ENCODE peak calls at places on chromosomes 13 and 19, in nine cellular contexts. G, P, B, Q, R, X, A, U and N are unnamed samples.
A peak's percentile ranks its signal among the peaks of the same experiment; 100 is the strongest.

GRCh38 chr19:35392742-35393350 is 22.0 kb downstream of the GPR42 start:
- DNase-seq in G (no peak), P (peak; percentile 18), B (no peak), Q (no peak), R (no peak), X (no peak), A (no peak), U (no peak), N (no peak)

GRCh38 chr19:49486232-49486631 is 1.2 kb upstream of the RPL13A start:
- DNase-seq in G (no peak), P (no peak), B (no peak), Q (no peak), R (no peak), X (no peak), A (no peak), U (no peak), N (no peak)

GRCh38 chr19:44164673-44165512 is at the start of gene ZNF226:
- DNase-seq in G (peak; percentile 99), P (peak; percentile 92), B (peak; percentile 99), Q (peak; percentile 84), R (peak; percentile 86), X (peak; percentile 95), A (peak; percentile 97), U (peak; percentile 91), N (peak; percentile 94)

GRCh38 chr19:43527860-43528622 is 1.0 kb upstream of the ETHE1 start:
- DNase-seq in G (no peak), P (no peak), B (no peak), Q (no peak), R (no peak), X (peak; percentile 71), A (no peak), U (no peak), N (no peak)

GRCh38 chr13:98940325-98940724 is 37.5 kb downstream of the DOCK9 start:
- DNase-seq in G (no peak), P (no peak), B (no peak), Q (peak; percentile 50), R (no peak), X (no peak), A (no peak), U (no peak), N (no peak)

GRCh38 chr13:105139380-105140285 is 1395.8 kb downstream of the EFNB2 start:
- DNase-seq in G (no peak), P (no peak), B (peak; percentile 62), Q (no peak), R (peak; percentile 78), X (peak; percentile 59), A (peak; percentile 98), U (no peak), N (no peak)

GRCh38 chr19:44891016-44891882 is at the start of gene TOMM40:
- DNase-seq in G (peak; percentile 98), P (no peak), B (peak; percentile 100), Q (no peak), R (no peak), X (no peak), A (peak; percentile 99), U (peak; percentile 99), N (no peak)

GRCh38 chr19:57363734-57364181 is 407 bp downstream of the TRAPPC2B start:
- DNase-seq in G (no peak), P (no peak), B (peak; percentile 12), Q (no peak), R (no peak), X (no peak), A (no peak), U (peak; percentile 12), N (no peak)

GRCh38 chr19:57192064-57192395 is 730 bp downstream of the ZNF264 start:
- DNase-seq in G (no peak), P (no peak), B (peak; percentile 4), Q (no peak), R (no peak), X (no peak), A (no peak), U (no peak), N (no peak)

GRCh38 chr13:23966221-23966690 is 69.0 kb upstream of the C1QTNF9B start:
- DNase-seq in G (no peak), P (no peak), B (no peak), Q (no peak), R (no peak), X (no peak), A (no peak), U (no peak), N (no peak)

GRCh38 chr13:78602561-78603239 is 652 bp downstream of the POU4F1 start:
- DNase-seq in G (no peak), P (no peak), B (no peak), Q (no peak), R (no peak), X (no peak), A (no peak), U (no peak), N (no peak)

GRCh38 chr19:8494158-8494557 is 8.3 kb downstream of the PRAM1 start:
- DNase-seq in G (no peak), P (no peak), B (no peak), Q (no peak), R (no peak), X (no peak), A (no peak), U (no peak), N (no peak)

GRCh38 chr19:17205237-17206140 is 9.7 kb upstream of the USE1 start:
- DNase-seq in G (no peak), P (no peak), B (peak; percentile 34), Q (peak; percentile 79), R (peak; percentile 86), X (no peak), A (no peak), U (peak; percentile 64), N (no peak)

GRCh38 chr13:74206061-74206561 is 71.9 kb upstream of the KLF12 start:
- DNase-seq in G (no peak), P (no peak), B (peak; percentile 92), Q (no peak), R (no peak), X (no peak), A (no peak), U (no peak), N (peak; percentile 83)

GRCh38 chr19:44847144-44848035 is 1.3 kb downstream of the NECTIN2 start:
- DNase-seq in G (no peak), P (peak; percentile 89), B (peak; percentile 58), Q (peak; percentile 86), R (peak; percentile 89), X (peak; percentile 87), A (no peak), U (peak; percentile 90), N (no peak)

GRCh38 chr13:23570931-23571330 is 719 bp downstream of the TNFRSF19 start:
- DNase-seq in G (no peak), P (no peak), B (peak; percentile 54), Q (no peak), R (no peak), X (no peak), A (no peak), U (no peak), N (no peak)

GRCh38 chr19:18723871-18724377 is 40.4 kb downstream of the CRTC1 start:
- DNase-seq in G (no peak), P (no peak), B (no peak), Q (no peak), R (no peak), X (no peak), A (no peak), U (no peak), N (no peak)

GRCh38 chr19:21130097-21130775 is 11.6 kb upstream of the ZNF431 start:
- DNase-seq in G (no peak), P (no peak), B (no peak), Q (no peak), R (no peak), X (no peak), A (no peak), U (no peak), N (no peak)

GRCh38 chr19:18939922-18940775 is 868 bp downstream of the HOMER3 start:
- DNase-seq in G (peak; percentile 12), P (no peak), B (peak; percentile 46), Q (peak; percentile 76), R (peak; percentile 75), X (peak; percentile 74), A (no peak), U (peak; percentile 40), N (no peak)

GRCh38 chr13:36395280-36395679 is 37.0 kb upstream of the CCNA1 start:
- DNase-seq in G (no peak), P (no peak), B (peak; percentile 66), Q (no peak), R (no peak), X (no peak), A (no peak), U (no peak), N (peak; percentile 55)
- TF ChIP-seq CTCF in G (peak; percentile 59), P (peak; percentile 8), B (peak; percentile 71), Q (no peak), R (peak; percentile 50), X (no peak), A (no peak), U (no peak), N (peak; percentile 27)

GRCh38 chr13:35163674-35164073 is 221.6 kb downstream of the NBEA start:
- DNase-seq in G (no peak), P (no peak), B (no peak), Q (no peak), R (no peak), X (no peak), A (peak; percentile 48), U (no peak), N (no peak)
- TF ChIP-seq CTCF in G (no peak), P (no peak), B (no peak), Q (no peak), R (no peak), X (no peak), A (no peak), U (no peak), N (no peak)

GRCh38 chr13:34070544-34071303 is 252.8 kb downstream of the RFC3 start:
- DNase-seq in G (no peak), P (no peak), B (no peak), Q (no peak), R (no peak), X (no peak), A (no peak), U (no peak), N (no peak)
- TF ChIP-seq CTCF in G (no peak), P (no peak), B (no peak), Q (no peak), R (no peak), X (no peak), A (no peak), U (no peak), N (no peak)

GRCh38 chr13:37681295-37682032 is 82.9 kb upstream of the POSTN start:
- DNase-seq in G (no peak), P (no peak), B (peak; percentile 94), Q (no peak), R (no peak), X (no peak), A (no peak), U (no peak), N (peak; percentile 69)

GRCh38 chr13:37680137-37680536 is 81.6 kb upstream of the POSTN start:
- DNase-seq in G (no peak), P (no peak), B (no peak), Q (no peak), R (no peak), X (no peak), A (no peak), U (no peak), N (no peak)

GRCh38 chr13:37682496-37682895 is 83.9 kb upstream of the POSTN start:
- DNase-seq in G (no peak), P (no peak), B (no peak), Q (no peak), R (no peak), X (no peak), A (no peak), U (no peak), N (no peak)

DNA sequence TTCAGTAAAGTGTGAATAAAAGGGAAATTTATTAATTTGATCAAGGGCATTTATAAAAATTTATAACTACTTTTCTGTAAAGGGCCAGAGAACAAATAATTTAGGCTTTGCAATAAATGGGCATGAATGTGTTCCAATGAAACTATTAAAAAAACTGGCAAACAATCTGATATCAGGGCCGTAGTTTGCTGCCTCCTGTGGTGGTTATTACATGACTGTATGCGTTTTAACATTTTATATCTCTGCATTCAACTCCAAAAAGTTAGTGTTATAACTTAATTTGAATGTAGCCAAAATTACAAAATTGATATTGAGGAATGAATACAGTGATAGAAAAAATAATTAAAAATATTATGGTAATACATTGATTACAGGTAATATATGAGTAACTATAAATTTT is 80.5 kb upstream of the POSTN start:
- DNase-seq in G (no peak), P (no peak), B (no peak), Q (no peak), R (no peak), X (no peak), A (no peak), U (no peak), N (no peak)
- TF ChIP-seq CTCF in G (peak; percentile 4), P (no peak), B (peak; percentile 10), Q (no peak), R (no peak), X (no peak), A (no peak), U (no peak), N (no peak)